ENCODE peak calls at places on chromosome 1, in seven cellular contexts. One of them, this sample, is unnamed.

GRCh38 chr1:60101516-60101915 is 27.9 kb upstream of the C1orf87 start:
- DNase-seq in CD4-positive, alpha-beta T cell: no peak
- DNase-seq in fibroblast of mammary gland: no peak
- DNase-seq in breast epithelium: no peak
- DNase-seq in neural crest cell: no peak
- DNase-seq in nephron progenitor cell: no peak
- DNase-seq in left lung: no peak
- DNase-seq in this sample: no peak

GRCh38 chr1:210932104-210932503 is 201.8 kb downstream of the KCNH1 start:
- DNase-seq in fibroblast of mammary gland: no peak
- DNase-seq in neural crest cell: no peak
- DNase-seq in CD4-positive, alpha-beta T cell: no peak
- DNase-seq in breast epithelium: no peak
- DNase-seq in nephron progenitor cell: no peak
- DNase-seq in left lung: no peak
- DNase-seq in this sample: no peak

GRCh38 chr1:182415789-182416188 is 15.3 kb upstream of the TEDDM1 start:
- DNase-seq in CD4-positive, alpha-beta T cell: no peak
- DNase-seq in breast epithelium: no peak
- DNase-seq in left lung: no peak
- DNase-seq in fibroblast of mammary gland: peak; percentile 34
- DNase-seq in nephron progenitor cell: no peak
- DNase-seq in neural crest cell: no peak
- DNase-seq in this sample: no peak

GRCh38 chr1:21933397-21934248 is 3.5 kb downstream of the HSPG2 start:
- DNase-seq in left lung: peak; percentile 82
- DNase-seq in CD4-positive, alpha-beta T cell: no peak
- DNase-seq in breast epithelium: peak; percentile 84
- DNase-seq in fibroblast of mammary gland: no peak
- DNase-seq in neural crest cell: no peak
- DNase-seq in nephron progenitor cell: no peak
- DNase-seq in this sample: peak; percentile 82

GRCh38 chr1:242147096-242147976 is 148.4 kb upstream of the MAP1LC3C start:
- DNase-seq in fibroblast of mammary gland: peak; percentile 61
- DNase-seq in breast epithelium: no peak
- DNase-seq in neural crest cell: no peak
- DNase-seq in left lung: no peak
- DNase-seq in nephron progenitor cell: no peak
- DNase-seq in CD4-positive, alpha-beta T cell: no peak
- DNase-seq in this sample: no peak

GRCh38 chr1:47727051-47727708 is 270.0 kb downstream of the TRABD2B start:
- DNase-seq in fibroblast of mammary gland: no peak
- DNase-seq in nephron progenitor cell: no peak
- DNase-seq in CD4-positive, alpha-beta T cell: no peak
- DNase-seq in left lung: no peak
- DNase-seq in neural crest cell: no peak
- DNase-seq in breast epithelium: no peak
- DNase-seq in this sample: no peak

GRCh38 chr1:53541761-53542550 is 82.8 kb downstream of the DMRTB1 start:
- DNase-seq in fibroblast of mammary gland: peak; percentile 84
- DNase-seq in nephron progenitor cell: peak; percentile 28
- DNase-seq in breast epithelium: no peak
- DNase-seq in CD4-positive, alpha-beta T cell: no peak
- DNase-seq in neural crest cell: no peak
- DNase-seq in left lung: no peak
- DNase-seq in this sample: peak; percentile 65

GRCh38 chr1:30037251-30038118 is 685.9 kb downstream of the MATN1 start:
- DNase-seq in nephron progenitor cell: no peak
- DNase-seq in fibroblast of mammary gland: no peak
- DNase-seq in neural crest cell: no peak
- DNase-seq in left lung: no peak
- DNase-seq in breast epithelium: no peak
- DNase-seq in CD4-positive, alpha-beta T cell: no peak
- DNase-seq in this sample: no peak

GRCh38 chr1:157993179-157994080 is at the start of gene KIRREL1:
- DNase-seq in CD4-positive, alpha-beta T cell: no peak
- DNase-seq in nephron progenitor cell: peak; percentile 67
- DNase-seq in neural crest cell: peak; percentile 45
- DNase-seq in left lung: peak; percentile 59
- DNase-seq in fibroblast of mammary gland: peak; percentile 68
- DNase-seq in breast epithelium: no peak
- DNase-seq in this sample: no peak

GRCh38 chr1:111895017-111895416 is 94.5 kb downstream of the KCND3 start:
- DNase-seq in neural crest cell: no peak
- DNase-seq in fibroblast of mammary gland: no peak
- DNase-seq in nephron progenitor cell: no peak
- DNase-seq in CD4-positive, alpha-beta T cell: no peak
- DNase-seq in breast epithelium: no peak
- DNase-seq in left lung: no peak
- DNase-seq in this sample: no peak
- TF ChIP-seq CTCF in neural crest cell: no peak
- TF ChIP-seq CTCF in fibroblast of mammary gland: no peak
- TF ChIP-seq CTCF in nephron progenitor cell: no peak
- TF ChIP-seq CTCF in CD4-positive, alpha-beta T cell: no peak
- TF ChIP-seq CTCF in breast epithelium: no peak
- TF ChIP-seq CTCF in left lung: no peak
- TF ChIP-seq CTCF in this sample: no peak

DNA sequence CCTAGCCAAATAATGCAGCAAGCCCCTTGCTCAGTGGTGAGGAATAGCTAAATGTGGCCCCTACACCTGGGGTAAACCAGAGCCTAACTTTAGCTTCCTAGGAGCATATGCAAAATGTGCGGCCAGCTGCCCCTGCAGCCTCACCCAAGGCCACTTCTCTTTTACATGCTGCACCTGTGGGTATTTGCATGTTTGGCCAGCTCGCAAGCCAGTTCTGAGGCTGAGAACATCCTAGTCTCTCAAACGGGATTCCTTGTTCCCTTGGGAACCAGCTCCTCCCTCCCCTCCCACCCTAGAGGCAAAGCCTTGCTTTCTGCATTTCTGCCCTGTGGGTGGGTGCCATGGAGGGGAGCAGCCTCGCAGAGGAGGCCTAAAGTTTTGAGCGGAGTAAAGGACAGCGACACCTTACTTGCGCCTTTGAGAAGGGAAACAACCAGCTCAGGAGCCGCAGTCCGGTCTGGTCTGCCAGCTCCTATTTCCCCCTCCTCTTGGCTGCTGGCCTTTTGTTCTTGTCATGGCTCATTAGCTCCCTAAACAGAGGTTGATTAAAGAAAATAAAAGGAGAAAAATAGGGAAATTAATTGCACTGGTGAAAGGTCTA is 68.5 kb downstream of the TEX35 start:
- DNase-seq in neural crest cell: no peak
- DNase-seq in CD4-positive, alpha-beta T cell: no peak
- DNase-seq in fibroblast of mammary gland: no peak
- DNase-seq in left lung: no peak
- DNase-seq in breast epithelium: no peak
- DNase-seq in nephron progenitor cell: peak; percentile 25
- DNase-seq in this sample: peak; percentile 92
- TF ChIP-seq CTCF in neural crest cell: no peak
- TF ChIP-seq CTCF in CD4-positive, alpha-beta T cell: no peak
- TF ChIP-seq CTCF in fibroblast of mammary gland: no peak
- TF ChIP-seq CTCF in left lung: no peak
- TF ChIP-seq CTCF in breast epithelium: no peak
- TF ChIP-seq CTCF in nephron progenitor cell: no peak
- TF ChIP-seq CTCF in this sample: peak; percentile 24

DNA sequence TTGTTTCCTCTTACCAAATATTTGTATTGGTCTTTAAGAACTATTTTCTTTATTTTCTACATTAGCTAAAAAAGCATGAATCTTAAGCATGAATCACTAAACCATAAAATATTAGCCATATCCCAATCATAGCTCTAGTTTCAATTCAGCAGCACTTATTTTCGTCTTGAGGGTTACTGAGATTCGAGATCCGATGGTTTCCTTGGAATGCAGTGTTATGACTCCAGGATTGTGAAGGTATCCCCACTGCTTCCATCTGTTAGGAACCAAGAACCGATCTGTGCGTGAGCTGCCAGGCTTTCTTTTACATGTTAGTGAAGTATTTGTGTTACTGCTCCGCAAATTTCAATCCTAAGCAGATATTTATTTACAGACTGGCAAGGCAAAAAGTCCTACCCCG is 18.9 kb downstream of the TNFRSF9 start:
- DNase-seq in neural crest cell: no peak
- DNase-seq in breast epithelium: no peak
- DNase-seq in CD4-positive, alpha-beta T cell: no peak
- DNase-seq in nephron progenitor cell: no peak
- DNase-seq in fibroblast of mammary gland: peak; percentile 65
- DNase-seq in left lung: no peak
- DNase-seq in this sample: no peak
- TF ChIP-seq CTCF in neural crest cell: no peak
- TF ChIP-seq CTCF in breast epithelium: no peak
- TF ChIP-seq CTCF in CD4-positive, alpha-beta T cell: no peak
- TF ChIP-seq CTCF in nephron progenitor cell: no peak
- TF ChIP-seq CTCF in fibroblast of mammary gland: no peak
- TF ChIP-seq CTCF in left lung: no peak
- TF ChIP-seq CTCF in this sample: no peak

GRCh38 chr1:221747840-221748239 is 6.0 kb upstream of the DUSP10 start:
- DNase-seq in nephron progenitor cell: no peak
- DNase-seq in left lung: no peak
- DNase-seq in fibroblast of mammary gland: no peak
- DNase-seq in CD4-positive, alpha-beta T cell: no peak
- DNase-seq in breast epithelium: no peak
- DNase-seq in neural crest cell: no peak
- DNase-seq in this sample: no peak
- TF ChIP-seq CTCF in nephron progenitor cell: no peak
- TF ChIP-seq CTCF in left lung: no peak
- TF ChIP-seq CTCF in fibroblast of mammary gland: no peak
- TF ChIP-seq CTCF in CD4-positive, alpha-beta T cell: no peak
- TF ChIP-seq CTCF in breast epithelium: no peak
- TF ChIP-seq CTCF in neural crest cell: no peak
- TF ChIP-seq CTCF in this sample: no peak

GRCh38 chr1:46070164-46070814 is 62.1 kb downstream of the PIK3R3 start:
- DNase-seq in breast epithelium: no peak
- DNase-seq in CD4-positive, alpha-beta T cell: no peak
- DNase-seq in left lung: no peak
- DNase-seq in nephron progenitor cell: no peak
- DNase-seq in neural crest cell: no peak
- DNase-seq in fibroblast of mammary gland: no peak
- DNase-seq in this sample: no peak
- TF ChIP-seq CTCF in breast epithelium: no peak
- TF ChIP-seq CTCF in CD4-positive, alpha-beta T cell: no peak
- TF ChIP-seq CTCF in left lung: no peak
- TF ChIP-seq CTCF in nephron progenitor cell: no peak
- TF ChIP-seq CTCF in neural crest cell: no peak
- TF ChIP-seq CTCF in fibroblast of mammary gland: no peak
- TF ChIP-seq CTCF in this sample: no peak

GRCh38 chr1:203056516-203056915 is 29.3 kb downstream of the MYOG start:
- DNase-seq in fibroblast of mammary gland: no peak
- DNase-seq in neural crest cell: no peak
- DNase-seq in CD4-positive, alpha-beta T cell: no peak
- DNase-seq in left lung: no peak
- DNase-seq in breast epithelium: no peak
- DNase-seq in nephron progenitor cell: no peak
- DNase-seq in this sample: no peak
- TF ChIP-seq CTCF in fibroblast of mammary gland: peak; percentile 16
- TF ChIP-seq CTCF in neural crest cell: no peak
- TF ChIP-seq CTCF in CD4-positive, alpha-beta T cell: no peak
- TF ChIP-seq CTCF in left lung: no peak
- TF ChIP-seq CTCF in breast epithelium: no peak
- TF ChIP-seq CTCF in nephron progenitor cell: no peak
- TF ChIP-seq CTCF in this sample: peak; percentile 57

GRCh38 chr1:151553659-151554058 is 13.6 kb downstream of the TUFT1 start:
- DNase-seq in left lung: no peak
- DNase-seq in breast epithelium: no peak
- DNase-seq in CD4-positive, alpha-beta T cell: no peak
- DNase-seq in nephron progenitor cell: no peak
- DNase-seq in neural crest cell: no peak
- DNase-seq in fibroblast of mammary gland: peak; percentile 73
- DNase-seq in this sample: no peak

GRCh38 chr1:151556052-151556451 is 15.9 kb downstream of the TUFT1 start:
- DNase-seq in left lung: no peak
- DNase-seq in nephron progenitor cell: no peak
- DNase-seq in fibroblast of mammary gland: no peak
- DNase-seq in neural crest cell: no peak
- DNase-seq in CD4-positive, alpha-beta T cell: no peak
- DNase-seq in breast epithelium: no peak
- DNase-seq in this sample: no peak
- TF ChIP-seq CTCF in left lung: no peak
- TF ChIP-seq CTCF in nephron progenitor cell: no peak
- TF ChIP-seq CTCF in fibroblast of mammary gland: no peak
- TF ChIP-seq CTCF in neural crest cell: no peak
- TF ChIP-seq CTCF in CD4-positive, alpha-beta T cell: no peak
- TF ChIP-seq CTCF in breast epithelium: no peak
- TF ChIP-seq CTCF in this sample: no peak

GRCh38 chr1:207181838-207182237 is 77.8 kb downstream of the C4BPA start:
- DNase-seq in CD4-positive, alpha-beta T cell: no peak
- DNase-seq in left lung: no peak
- DNase-seq in fibroblast of mammary gland: peak; percentile 4
- DNase-seq in breast epithelium: no peak
- DNase-seq in neural crest cell: no peak
- DNase-seq in nephron progenitor cell: no peak
- DNase-seq in this sample: no peak
- TF ChIP-seq CTCF in CD4-positive, alpha-beta T cell: peak; percentile 55
- TF ChIP-seq CTCF in left lung: no peak
- TF ChIP-seq CTCF in fibroblast of mammary gland: no peak
- TF ChIP-seq CTCF in breast epithelium: no peak
- TF ChIP-seq CTCF in neural crest cell: no peak
- TF ChIP-seq CTCF in nephron progenitor cell: no peak
- TF ChIP-seq CTCF in this sample: no peak

GRCh38 chr1:52403566-52404115 is 582 bp downstream of the ORC1 start:
- DNase-seq in neural crest cell: no peak
- DNase-seq in nephron progenitor cell: peak; percentile 6
- DNase-seq in fibroblast of mammary gland: peak; percentile 91
- DNase-seq in CD4-positive, alpha-beta T cell: peak; percentile 54
- DNase-seq in left lung: peak; percentile 41
- DNase-seq in breast epithelium: no peak
- DNase-seq in this sample: peak; percentile 81
- TF ChIP-seq CTCF in neural crest cell: no peak
- TF ChIP-seq CTCF in nephron progenitor cell: no peak
- TF ChIP-seq CTCF in fibroblast of mammary gland: no peak
- TF ChIP-seq CTCF in CD4-positive, alpha-beta T cell: no peak
- TF ChIP-seq CTCF in left lung: no peak
- TF ChIP-seq CTCF in breast epithelium: no peak
- TF ChIP-seq CTCF in this sample: no peak

DNA sequence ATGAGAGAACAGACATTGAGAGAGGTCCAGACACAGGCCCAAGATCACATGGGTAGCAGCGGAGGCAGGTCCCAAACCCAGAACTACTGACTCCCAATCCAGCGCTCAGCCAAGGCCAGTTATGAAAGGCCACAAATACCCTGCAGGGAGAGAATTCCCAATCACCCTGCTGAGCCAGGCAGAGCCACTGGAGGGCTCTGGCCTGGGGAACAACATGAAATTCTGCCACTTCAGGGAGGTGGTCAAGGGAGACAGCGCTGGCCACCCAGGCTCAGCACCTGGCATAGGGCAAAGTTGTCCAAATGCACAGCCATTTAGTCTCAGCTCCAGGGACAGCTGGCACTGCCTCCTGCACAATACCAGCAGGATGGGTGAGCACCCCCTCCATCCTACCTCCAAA is 27.5 kb downstream of the SLC9A1 start:
- DNase-seq in neural crest cell: no peak
- DNase-seq in left lung: no peak
- DNase-seq in nephron progenitor cell: no peak
- DNase-seq in CD4-positive, alpha-beta T cell: no peak
- DNase-seq in fibroblast of mammary gland: no peak
- DNase-seq in breast epithelium: no peak
- DNase-seq in this sample: no peak
- TF ChIP-seq CTCF in neural crest cell: no peak
- TF ChIP-seq CTCF in left lung: no peak
- TF ChIP-seq CTCF in nephron progenitor cell: no peak
- TF ChIP-seq CTCF in CD4-positive, alpha-beta T cell: no peak
- TF ChIP-seq CTCF in fibroblast of mammary gland: no peak
- TF ChIP-seq CTCF in breast epithelium: no peak
- TF ChIP-seq CTCF in this sample: peak; percentile 52

This sample was measured in H9.